ENCODE peak calls at places on chromosome 10, in eight cellular contexts. L is esophagus squamous epithelium, S is Karpas-422, G is cardiac muscle cell, R is GM23338, N is thyroid gland, X is SK-N-SH, Y is pancreas. A is an unnamed sample.

GRCh38 chr10:9262770-9263169 is 1208.3 kb downstream of the GATA3 start:
- DNase-seq in L (no peak), S (no peak), G (no peak), R (no peak), N (no peak), X (no peak), Y (no peak), A (no peak)

GRCh38 chr10:70602665-70603438 is at the start of gene PRF1:
- DNase-seq in L (no peak), S (no peak), G (no peak), R (no peak), N (no peak), X (no peak), Y (no peak), A (peak; percentile 90)

GRCh38 chr10:73827346-73828089 is 16.1 kb upstream of the NDST2 start:
- DNase-seq in L (no peak), S (peak; percentile 19), G (no peak), R (no peak), N (no peak), X (no peak), Y (no peak), A (no peak)

GRCh38 chr10:48199580-48200377 is 74.7 kb downstream of the FRMPD2 start:
- DNase-seq in L (no peak), S (peak; percentile 51), G (peak; percentile 92), R (no peak), N (no peak), X (no peak), Y (no peak), A (no peak)

GRCh38 chr10:86970152-86970886 is 2.0 kb downstream of the ADIRF start:
- DNase-seq in L (no peak), S (no peak), G (peak; percentile 27), R (peak; percentile 48), N (peak; percentile 56), X (no peak), Y (peak; percentile 79), A (no peak)

GRCh38 chr10:24721254-24722106 is 2.2 kb downstream of the ARHGAP21 start:
- DNase-seq in L (no peak), S (no peak), G (peak; percentile 29), R (peak; percentile 59), N (peak; percentile 33), X (peak; percentile 34), Y (peak; percentile 73), A (peak; percentile 22)

GRCh38 chr10:89916481-89916880 is 215.1 kb downstream of the KIF20B start:
- DNase-seq in L (no peak), S (no peak), G (peak; percentile 51), R (no peak), N (no peak), X (no peak), Y (no peak), A (no peak)

GRCh38 chr10:21808525-21808924 is 195.0 kb downstream of the DNAJC1 start:
- DNase-seq in L (no peak), S (no peak), G (no peak), R (peak; percentile 25), N (no peak), X (no peak), Y (no peak), A (no peak)

GRCh38 chr10:131159771-131160170 is 151.8 kb downstream of the TCERG1L start:
- DNase-seq in L (no peak), S (peak; percentile 65), G (no peak), R (no peak), N (no peak), X (no peak), Y (peak; percentile 33), A (no peak)

GRCh38 chr10:118101501-118101900 is 54.8 kb upstream of the RAB11FIP2 start:
- DNase-seq in L (no peak), S (no peak), G (peak; percentile 38), R (no peak), N (no peak), X (no peak), Y (no peak), A (no peak)

GRCh38 chr10:32140403-32140802 is 84.2 kb upstream of the KIF5B start:
- DNase-seq in L (no peak), S (no peak), G (no peak), R (peak; percentile 17), N (no peak), X (no peak), Y (no peak), A (no peak)

GRCh38 chr10:5888843-5889623 is 660 bp downstream of the ANKRD16 start:
- DNase-seq in L (no peak), S (peak; percentile 76), G (peak; percentile 23), R (peak; percentile 70), N (peak; percentile 42), X (peak; percentile 74), Y (peak; percentile 78), A (peak; percentile 2)

GRCh38 chr10:63703740-63704345 is 182.6 kb downstream of the REEP3 start:
- DNase-seq in L (no peak), S (no peak), G (no peak), R (no peak), N (no peak), X (no peak), Y (peak; percentile 69), A (no peak)

GRCh38 chr10:61225939-61226338 is 227.2 kb downstream of the TMEM26 start:
- DNase-seq in L (no peak), S (no peak), G (no peak), R (no peak), N (no peak), X (no peak), Y (no peak), A (no peak)

GRCh38 chr10:98338896-98339295 is 70.9 kb upstream of the LOXL4 start:
- DNase-seq in L (no peak), S (no peak), G (peak; percentile 16), R (no peak), N (no peak), X (no peak), Y (no peak), A (no peak)

GRCh38 chr10:131174211-131174565 is 137.3 kb downstream of the TCERG1L start:
- DNase-seq in L (no peak), S (no peak), G (no peak), R (no peak), N (no peak), X (no peak), Y (peak; percentile 46), A (no peak)

GRCh38 chr10:114395361-114396022 is 8.8 kb downstream of the AFAP1L2 start:
- DNase-seq in L (no peak), S (no peak), G (no peak), R (no peak), N (no peak), X (no peak), Y (no peak), A (no peak)

GRCh38 chr10:80468002-80468401 is 13.9 kb downstream of the TSPAN14 start:
- DNase-seq in L (no peak), S (no peak), G (no peak), R (peak; percentile 87), N (peak; percentile 67), X (peak; percentile 63), Y (no peak), A (peak; percentile 57)

GRCh38 chr10:114271014-114271778 is 32.1 kb downstream of the VWA2 start:
- DNase-seq in L (no peak), S (no peak), G (no peak), R (no peak), N (peak; percentile 87), X (no peak), Y (no peak), A (no peak)

GRCh38 chr10:114259825-114260224 is 20.8 kb downstream of the VWA2 start:
- DNase-seq in L (no peak), S (no peak), G (peak; percentile 73), R (no peak), N (no peak), X (no peak), Y (no peak), A (no peak)

GRCh38 chr10:43461950-43462349 is 25.0 kb downstream of the ZNF487 start:
- DNase-seq in L (no peak), S (peak; percentile 93), G (peak; percentile 90), R (peak; percentile 94), N (no peak), X (peak; percentile 71), Y (no peak), A (no peak)

GRCh38 chr10:3111626-3112220 is 44.4 kb downstream of the PFKP start:
- DNase-seq in L (no peak), S (no peak), G (peak; percentile 35), R (no peak), N (no peak), X (peak; percentile 52), Y (no peak), A (no peak)
- H3K36me3 ChIP-seq in L (peaks cover 16% of the 10 kb centered on the region), S (peaks cover 67% of the 10 kb centered on the region), G (peaks cover 75% of the 10 kb centered on the region), R (peaks cover 18% of the 10 kb centered on the region), N (peaks cover 36% of the 10 kb centered on the region), X (peaks cover 66% of the 10 kb centered on the region), Y (no peaks in the 10 kb centered on the region), A (peaks cover 48% of the 10 kb centered on the region)

DNA sequence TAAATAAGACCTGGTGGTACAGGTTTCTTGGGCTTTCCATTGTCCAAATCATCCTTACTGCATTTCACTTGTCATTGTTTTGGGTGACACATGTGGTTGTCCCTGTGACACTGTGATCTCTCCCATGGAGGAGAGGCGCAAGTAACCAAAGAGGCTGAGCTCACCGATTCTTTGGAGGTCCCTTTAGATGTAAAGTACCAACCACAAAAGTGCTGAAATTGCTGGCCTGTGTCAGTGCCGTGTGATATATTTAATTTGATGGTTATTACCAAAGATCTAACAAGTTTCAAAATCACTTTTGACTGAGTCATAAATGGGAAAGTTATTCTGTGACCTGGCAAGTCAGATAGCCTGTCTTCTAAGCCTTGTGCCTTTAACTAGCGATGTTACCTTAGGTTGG is 19.4 kb downstream of the MCM10 start:
- DNase-seq in L (no peak), S (no peak), G (no peak), R (no peak), N (no peak), X (no peak), Y (no peak), A (no peak)
- H3K36me3 ChIP-seq in L (no peaks in the 10 kb centered on the region), S (peaks cover 64% of the 10 kb centered on the region), G (peaks cover 4% of the 10 kb centered on the region), R (peaks cover 79% of the 10 kb centered on the region), N (no peaks in the 10 kb centered on the region), X (peaks cover 20% of the 10 kb centered on the region), Y (no peaks in the 10 kb centered on the region), A (no peaks in the 10 kb centered on the region)

GRCh38 chr10:124265391-124265745 is 153.4 kb downstream of the OAT start:
- DNase-seq in L (no peak), S (no peak), G (no peak), R (no peak), N (no peak), X (no peak), Y (no peak), A (no peak)

GRCh38 chr10:124264271-124264670 is 154.5 kb downstream of the OAT start:
- DNase-seq in L (no peak), S (no peak), G (no peak), R (no peak), N (no peak), X (no peak), Y (no peak), A (no peak)

GRCh38 chr10:124265776-124266467 is 152.8 kb downstream of the OAT start:
- DNase-seq in L (no peak), S (no peak), G (no peak), R (no peak), N (no peak), X (no peak), Y (no peak), A (no peak)

GRCh38 chr10:124263726-124264125 is 155.0 kb downstream of the OAT start:
- DNase-seq in L (no peak), S (no peak), G (no peak), R (no peak), N (no peak), X (no peak), Y (no peak), A (no peak)

GRCh38 chr10:124264711-124265390 is 153.9 kb downstream of the OAT start:
- DNase-seq in L (no peak), S (no peak), G (no peak), R (no peak), N (no peak), X (no peak), Y (no peak), A (no peak)
- H3K36me3 ChIP-seq in L (no peaks in the 10 kb centered on the region), S (no peaks in the 10 kb centered on the region), G (no peaks in the 10 kb centered on the region), R (no peaks in the 10 kb centered on the region), N (no peaks in the 10 kb centered on the region), X (no peaks in the 10 kb centered on the region), Y (no peaks in the 10 kb centered on the region), A (no peaks in the 10 kb centered on the region)

GRCh38 chr10:103433858-103434257 is 18.3 kb downstream of the CALHM2 start:
- DNase-seq in L (no peak), S (no peak), G (peak; percentile 86), R (no peak), N (peak; percentile 77), X (no peak), Y (no peak), A (no peak)
- H3K36me3 ChIP-seq in L (peaks cover 37% of the 10 kb centered on the region), S (peaks cover 66% of the 10 kb centered on the region), G (peaks cover 46% of the 10 kb centered on the region), R (peaks cover 79% of the 10 kb centered on the region), N (peaks cover 12% of the 10 kb centered on the region), X (peaks cover 76% of the 10 kb centered on the region), Y (peaks cover 38% of the 10 kb centered on the region), A (peaks cover 35% of the 10 kb centered on the region)